ENCODE peak calls at places on chromosomes 2 and 18, in eight cellular contexts. N is psoas muscle, I is putamen, Y is HEK293T, R is left kidney, W is H4, D is prostate gland, P is cerebellar nuclear complex. L is an unnamed sample.

GRCh38 chr2:238720232-238720672 is 127.6 kb upstream of the TWIST2 start:
- DNase-seq in N (no peak), I (no peak), Y (peak; percentile 74), R (peak; percentile 57), W (peak; percentile 43), D (no peak), P (no peak), L (peak; percentile 52)

GRCh38 chr2:240434728-240435456 is 571 bp upstream of the GPC1 start:
- DNase-seq in N (peak; percentile 96), I (peak; percentile 89), Y (peak; percentile 88), R (peak; percentile 96), W (peak; percentile 80), D (peak; percentile 92), P (peak; percentile 68), L (peak; percentile 92)

GRCh38 chr2:143877056-143877455 is 642.9 kb downstream of the ZEB2 start:
- DNase-seq in N (no peak), I (no peak), Y (no peak), R (no peak), W (no peak), D (no peak), P (no peak), L (no peak)

GRCh38 chr18:76545433-76546281 is 50.6 kb upstream of the ZNF516 start:
- DNase-seq in N (no peak), I (no peak), Y (no peak), R (no peak), W (no peak), D (no peak), P (no peak), L (no peak)

GRCh38 chr2:219308142-219309093 is 783 bp downstream of the PTPRN start:
- DNase-seq in N (peak; percentile 71), I (no peak), Y (peak; percentile 85), R (peak; percentile 92), W (peak; percentile 61), D (no peak), P (peak; percentile 24), L (peak; percentile 80)

GRCh38 chr18:59008302-59008974 is 131.2 kb upstream of the SEC11C start:
- DNase-seq in N (no peak), I (no peak), Y (no peak), R (no peak), W (peak; percentile 68), D (peak; percentile 58), P (no peak), L (no peak)

GRCh38 chr18:12423820-12424219 is 16.1 kb downstream of the PRELID3A start:
- DNase-seq in N (no peak), I (no peak), Y (no peak), R (no peak), W (no peak), D (no peak), P (no peak), L (no peak)

GRCh38 chr18:79405019-79405780 is 9.5 kb downstream of the NFATC1 start:
- DNase-seq in N (no peak), I (no peak), Y (no peak), R (no peak), W (no peak), D (no peak), P (no peak), L (no peak)

GRCh38 chr2:238102865-238103264 is 2.7 kb downstream of the ESPNL start:
- DNase-seq in N (no peak), I (no peak), Y (no peak), R (no peak), W (no peak), D (no peak), P (no peak), L (no peak)

GRCh38 chr2:239586651-239587310 is 186.0 kb upstream of the HDAC4 start:
- DNase-seq in N (no peak), I (no peak), Y (no peak), R (peak; percentile 39), W (no peak), D (no peak), P (no peak), L (no peak)

GRCh38 chr2:120308038-120308910 is 37.7 kb upstream of the INHBB start:
- DNase-seq in N (no peak), I (no peak), Y (no peak), R (no peak), W (no peak), D (no peak), P (no peak), L (peak; percentile 20)

GRCh38 chr2:42113427-42113826 is 55.7 kb upstream of the EML4 start:
- DNase-seq in N (no peak), I (no peak), Y (no peak), R (no peak), W (no peak), D (no peak), P (no peak), L (no peak)

GRCh38 chr18:51884039-51884438 is 456.0 kb upstream of the DCC start:
- DNase-seq in N (no peak), I (no peak), Y (no peak), R (no peak), W (no peak), D (no peak), P (no peak), L (no peak)

GRCh38 chr2:85757860-85758259 is 4.1 kb downstream of the ATOH8 start:
- DNase-seq in N (no peak), I (no peak), Y (no peak), R (no peak), W (no peak), D (no peak), P (no peak), L (no peak)

GRCh38 chr2:41994661-41995060 is 53.2 kb upstream of the PKDCC start:
- DNase-seq in N (no peak), I (no peak), Y (no peak), R (no peak), W (no peak), D (no peak), P (no peak), L (no peak)

GRCh38 chr2:63614983-63615945 is 26.5 kb downstream of the MDH1 start:
- DNase-seq in N (no peak), I (no peak), Y (no peak), R (peak; percentile 10), W (no peak), D (peak; percentile 34), P (no peak), L (no peak)

GRCh38 chr2:181792906-181793305 is 98.6 kb upstream of the ITPRID2 start:
- DNase-seq in N (no peak), I (no peak), Y (no peak), R (no peak), W (no peak), D (no peak), P (no peak), L (no peak)

GRCh38 chr18:22703883-22704626 is 229.1 kb upstream of the RBBP8 start:
- DNase-seq in N (no peak), I (no peak), Y (peak; percentile 66), R (peak; percentile 77), W (peak; percentile 47), D (no peak), P (no peak), L (peak; percentile 79)

GRCh38 chr18:64410685-64411084 is 261.8 kb upstream of the LINC00305 start:
- DNase-seq in N (no peak), I (no peak), Y (no peak), R (no peak), W (no peak), D (no peak), P (no peak), L (no peak)

GRCh38 chr18:57275111-57275510 is 77.2 kb upstream of the ST8SIA3 start:
- DNase-seq in N (no peak), I (peak; percentile 42), Y (no peak), R (no peak), W (no peak), D (no peak), P (no peak), L (no peak)

GRCh38 chr2:168156661-168157060 is 90.7 kb downstream of the STK39 start:
- DNase-seq in N (peak; percentile 13), I (no peak), Y (peak; percentile 62), R (peak; percentile 55), W (peak; percentile 66), D (peak; percentile 17), P (no peak), L (no peak)

L was measured in K562.